ENCODE peak calls at places on chromosomes 11 and 22, in five cellular contexts. A is thoracic aorta, P is bronchial epithelial cell, E is A673, O is AG10803. W is an unnamed sample.

GRCh38 chr11:129210831-129211181 is 18.7 kb upstream of the ARHGAP32 start:
- DNase-seq in P (no peak), A (no peak), E (no peak), O (no peak), W (no peak)

GRCh38 chr11:23727821-23728220 is 769.0 kb upstream of the LUZP2 start:
- DNase-seq in P (peak), E (peak), O (peak), A (no peak), W (peak)

GRCh38 chr22:35219012-35219411 is 38.3 kb upstream of the HMGXB4 start:
- DNase-seq in O (peak), E (no peak), A (no peak), P (peak), W (peak)

GRCh38 chr22:18950141-18950540 is 14.0 kb upstream of the PRODH start:
- DNase-seq in E (no peak), P (no peak), O (no peak), A (no peak), W (no peak)

GRCh38 chr11:27171391-27171790 is 130.8 kb downstream of the BBOX1 start:
- DNase-seq in O (no peak), P (peak), E (no peak), A (no peak), W (peak)

GRCh38 chr11:111069076-111069475 is 176.4 kb upstream of the POU2AF2 start:
- DNase-seq in E (peak), O (no peak), A (no peak), P (peak), W (peak)

GRCh38 chr22:30265851-30266444 is 703 bp downstream of the OSM start:
- DNase-seq in A (no peak), E (no peak), O (no peak), P (no peak), W (no peak)

GRCh38 chr22:50302041-50302541 is 5.4 kb downstream of the PLXNB2 start:
- DNase-seq in E (no peak), P (peak), A (no peak), O (peak), W (peak)

GRCh38 chr11:94794287-94795168 is 26.4 kb downstream of the AMOTL1 start:
- DNase-seq in A (peak), O (peak), P (peak), E (peak), W (peak)

GRCh38 chr22:32515074-32515473 is 40.5 kb downstream of the FBXO7 start:
- DNase-seq in A (no peak), E (no peak), O (no peak), P (no peak), W (no peak)
- TF ChIP-seq CTCF in A (no peak), E (no peak), O (no peak), P (no peak), W (no peak)

GRCh38 chr22:22195265-22196017 is 49.1 kb upstream of the VPREB1 start:
- DNase-seq in P (peak), O (peak), E (peak), A (no peak), W (peak)
- H3K4me3 ChIP-seq in P (no peak), O (no peak), E (no peak), A (no peak), W (no peak)

GRCh38 chr11:114942207-114942606 is 263.9 kb downstream of the NXPE2 start:
- DNase-seq in P (no peak), E (no peak), O (no peak), A (no peak), W (no peak)
- TF ChIP-seq CTCF in P (no peak), E (no peak), O (no peak), A (no peak), W (no peak)

GRCh38 chr22:29259253-29259899 is 8.4 kb downstream of the RHBDD3 start:
- DNase-seq in E (no peak), O (no peak), P (no peak), A (no peak), W (peak)

GRCh38 chr22:29257751-29258181 is 10.0 kb downstream of the RHBDD3 start:
- DNase-seq in A (no peak), P (no peak), E (no peak), O (no peak), W (no peak)

GRCh38 chr22:29258407-29259252 is 9.2 kb downstream of the RHBDD3 start:
- DNase-seq in E (no peak), A (no peak), O (no peak), P (no peak), W (no peak)

GRCh38 chr22:29260031-29260560 is 7.7 kb downstream of the RHBDD3 start:
- DNase-seq in A (no peak), E (no peak), O (no peak), P (no peak), W (no peak)

DNA sequence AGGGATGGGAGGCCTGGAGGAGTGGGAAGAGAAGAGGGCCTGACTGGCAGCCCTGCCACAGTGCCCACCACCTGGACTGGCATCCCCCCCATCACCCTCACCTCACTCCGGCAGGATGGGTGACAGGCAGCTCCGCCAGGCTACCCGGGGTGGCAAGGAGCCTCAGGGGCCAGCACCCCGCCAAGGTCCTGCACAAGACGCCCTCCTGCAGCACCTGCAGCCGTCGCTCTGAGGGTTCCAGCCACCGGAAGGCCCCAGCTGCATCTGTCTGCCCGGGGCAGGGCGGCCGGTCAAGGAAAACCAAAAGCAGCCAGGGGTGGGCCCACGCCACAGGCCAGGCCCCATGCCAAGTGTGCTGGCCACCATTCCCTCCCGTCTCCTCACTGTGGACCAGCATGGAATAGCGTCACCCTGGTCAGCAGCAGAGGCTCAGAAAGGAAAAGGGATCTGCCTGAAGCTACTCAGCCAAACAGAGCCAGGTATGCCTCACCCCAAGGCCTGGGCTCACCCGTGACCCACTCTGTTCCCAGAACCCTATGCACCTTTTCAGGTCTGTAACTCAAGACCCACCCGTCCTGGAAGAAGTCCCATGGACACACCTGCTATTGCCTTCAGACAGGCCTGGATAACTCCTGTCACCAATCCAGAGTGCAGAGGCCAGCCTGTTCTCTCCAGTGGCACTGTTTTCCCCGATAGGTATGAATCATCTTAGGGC is 7.0 kb downstream of the RHBDD3 start:
- DNase-seq in P (no peak), A (no peak), O (no peak), E (no peak), W (no peak)
- H3K4me3 ChIP-seq in P (no peak), A (no peak), O (no peak), E (no peak), W (no peak)